ENCODE peak calls at places on chromosomes 1 and 21, in four cellular contexts. One of them, this sample, is unnamed.

GRCh38 chr1:243595527-243596206 is 254.4 kb downstream of the AKT3 start:
- DNase-seq in cardiac muscle cell: no peak
- DNase-seq in lower leg skin: no peak
- DNase-seq in astrocyte of the spinal cord: peak; percentile 68
- DNase-seq in this sample: no peak

GRCh38 chr21:18142639-18143038 is 102.0 kb upstream of the CHODL start:
- DNase-seq in astrocyte of the spinal cord: no peak
- DNase-seq in lower leg skin: no peak
- DNase-seq in cardiac muscle cell: no peak
- DNase-seq in this sample: no peak

GRCh38 chr1:23591460-23592208 is 32.3 kb upstream of the ID3 start:
- DNase-seq in lower leg skin: no peak
- DNase-seq in astrocyte of the spinal cord: no peak
- DNase-seq in cardiac muscle cell: no peak
- DNase-seq in this sample: no peak

GRCh38 chr1:208026880-208027438 is 116.0 kb upstream of the CD34 start:
- DNase-seq in astrocyte of the spinal cord: no peak
- DNase-seq in cardiac muscle cell: no peak
- DNase-seq in lower leg skin: no peak
- DNase-seq in this sample: no peak

GRCh38 chr21:16829532-16829931 is 683.3 kb upstream of the CXADR start:
- DNase-seq in lower leg skin: no peak
- DNase-seq in cardiac muscle cell: no peak
- DNase-seq in astrocyte of the spinal cord: no peak
- DNase-seq in this sample: no peak

GRCh38 chr1:65059930-65060538 is 88.0 kb upstream of the AK4 start:
- DNase-seq in cardiac muscle cell: peak; percentile 11
- DNase-seq in lower leg skin: no peak
- DNase-seq in astrocyte of the spinal cord: peak; percentile 57
- DNase-seq in this sample: no peak

GRCh38 chr1:241828576-241828975 is 19.4 kb upstream of the EXO1 start:
- DNase-seq in astrocyte of the spinal cord: no peak
- DNase-seq in lower leg skin: no peak
- DNase-seq in cardiac muscle cell: no peak
- DNase-seq in this sample: no peak

GRCh38 chr1:119915517-119915916 is 19.2 kb upstream of the ADAM30 start:
- DNase-seq in cardiac muscle cell: no peak
- DNase-seq in astrocyte of the spinal cord: no peak
- DNase-seq in lower leg skin: no peak
- DNase-seq in this sample: no peak

GRCh38 chr1:65044411-65044810 is 78.1 kb upstream of the JAK1 start:
- DNase-seq in astrocyte of the spinal cord: no peak
- DNase-seq in lower leg skin: no peak
- DNase-seq in cardiac muscle cell: no peak
- DNase-seq in this sample: no peak

GRCh38 chr21:30695956-30696355 is 22.6 kb downstream of the KRTAP21-3 start:
- DNase-seq in cardiac muscle cell: peak; percentile 15
- DNase-seq in astrocyte of the spinal cord: no peak
- DNase-seq in lower leg skin: no peak
- DNase-seq in this sample: no peak

GRCh38 chr1:30749691-30750583 is 7.6 kb downstream of the LAPTM5 start:
- DNase-seq in lower leg skin: no peak
- DNase-seq in cardiac muscle cell: no peak
- DNase-seq in astrocyte of the spinal cord: no peak
- DNase-seq in this sample: no peak

GRCh38 chr1:91846007-91846620 is 39.8 kb downstream of the TGFBR3 start:
- DNase-seq in astrocyte of the spinal cord: peak; percentile 41
- DNase-seq in cardiac muscle cell: peak; percentile 83
- DNase-seq in lower leg skin: no peak
- DNase-seq in this sample: no peak

GRCh38 chr1:201504179-201504631 is 2.7 kb downstream of the CSRP1 start:
- DNase-seq in astrocyte of the spinal cord: no peak
- DNase-seq in lower leg skin: no peak
- DNase-seq in cardiac muscle cell: no peak
- DNase-seq in this sample: no peak

GRCh38 chr1:181033128-181033798 is 520 bp upstream of the MR1 start:
- DNase-seq in lower leg skin: peak; percentile 88
- DNase-seq in astrocyte of the spinal cord: no peak
- DNase-seq in cardiac muscle cell: no peak
- DNase-seq in this sample: no peak

GRCh38 chr1:207336559-207337467 is 15.3 kb downstream of the CD55 start:
- DNase-seq in astrocyte of the spinal cord: peak; percentile 79
- DNase-seq in cardiac muscle cell: no peak
- DNase-seq in lower leg skin: no peak
- DNase-seq in this sample: no peak

GRCh38 chr1:30783244-30783915 is 25.8 kb upstream of the LAPTM5 start:
- DNase-seq in astrocyte of the spinal cord: no peak
- DNase-seq in lower leg skin: no peak
- DNase-seq in cardiac muscle cell: no peak
- DNase-seq in this sample: no peak

GRCh38 chr1:233393084-233393840 is 65.7 kb downstream of the MAP3K21 start:
- DNase-seq in astrocyte of the spinal cord: no peak
- DNase-seq in lower leg skin: no peak
- DNase-seq in cardiac muscle cell: no peak
- DNase-seq in this sample: no peak

GRCh38 chr1:91744973-91745648 is 140.8 kb downstream of the TGFBR3 start:
- DNase-seq in astrocyte of the spinal cord: no peak
- DNase-seq in lower leg skin: no peak
- DNase-seq in cardiac muscle cell: no peak
- DNase-seq in this sample: no peak

GRCh38 chr1:114111731-114112661 is 41.7 kb downstream of the SYT6 start:
- DNase-seq in cardiac muscle cell: no peak
- DNase-seq in lower leg skin: no peak
- DNase-seq in astrocyte of the spinal cord: no peak
- DNase-seq in this sample: no peak

GRCh38 chr1:162716123-162716522 is 74.4 kb upstream of the HSD17B7 start:
- DNase-seq in lower leg skin: no peak
- DNase-seq in cardiac muscle cell: no peak
- DNase-seq in astrocyte of the spinal cord: no peak
- DNase-seq in this sample: no peak

GRCh38 chr1:18069903-18070302 is 37.7 kb upstream of the IGSF21 start:
- DNase-seq in astrocyte of the spinal cord: no peak
- DNase-seq in cardiac muscle cell: no peak
- DNase-seq in lower leg skin: no peak
- DNase-seq in this sample: no peak

GRCh38 chr1:224589006-224589405 is 27.1 kb upstream of the CNIH3 start:
- DNase-seq in lower leg skin: no peak
- DNase-seq in astrocyte of the spinal cord: peak; percentile 54
- DNase-seq in cardiac muscle cell: no peak
- DNase-seq in this sample: no peak

GRCh38 chr1:33377013-33377412 is 53.9 kb downstream of the PHC2 start:
- DNase-seq in astrocyte of the spinal cord: no peak
- DNase-seq in lower leg skin: no peak
- DNase-seq in cardiac muscle cell: no peak
- DNase-seq in this sample: no peak

GRCh38 chr1:218967836-218968235 is 205.8 kb upstream of the LYPLAL1 start:
- DNase-seq in cardiac muscle cell: no peak
- DNase-seq in astrocyte of the spinal cord: peak; percentile 36
- DNase-seq in lower leg skin: no peak
- DNase-seq in this sample: no peak

GRCh38 chr1:4794020-4794780 is 139.8 kb downstream of the AJAP1 start:
- DNase-seq in astrocyte of the spinal cord: no peak
- DNase-seq in cardiac muscle cell: no peak
- DNase-seq in lower leg skin: peak; percentile 62
- DNase-seq in this sample: no peak

GRCh38 chr1:163528710-163529348 is 207.1 kb downstream of the NUF2 start:
- DNase-seq in astrocyte of the spinal cord: peak; percentile 40
- DNase-seq in cardiac muscle cell: peak; percentile 46
- DNase-seq in lower leg skin: no peak
- DNase-seq in this sample: peak; percentile 23

GRCh38 chr1:212450331-212450881 is 17.7 kb downstream of the NENF start:
- DNase-seq in lower leg skin: no peak
- DNase-seq in astrocyte of the spinal cord: no peak
- DNase-seq in cardiac muscle cell: no peak
- DNase-seq in this sample: no peak

GRCh38 chr1:232795497-232796068 is 9.6 kb upstream of the MAP10 start:
- DNase-seq in astrocyte of the spinal cord: no peak
- DNase-seq in cardiac muscle cell: peak; percentile 41
- DNase-seq in lower leg skin: no peak
- DNase-seq in this sample: no peak

GRCh38 chr1:42533101-42533863 is 70.2 kb downstream of the CCDC30 start:
- DNase-seq in cardiac muscle cell: no peak
- DNase-seq in astrocyte of the spinal cord: no peak
- DNase-seq in lower leg skin: no peak
- DNase-seq in this sample: no peak

GRCh38 chr1:184427722-184428121 is 40.9 kb downstream of the C1orf21 start:
- DNase-seq in astrocyte of the spinal cord: no peak
- DNase-seq in cardiac muscle cell: no peak
- DNase-seq in lower leg skin: no peak
- DNase-seq in this sample: no peak

GRCh38 chr21:28991861-28992525 is 684 bp downstream of the LTN1 start:
- DNase-seq in astrocyte of the spinal cord: no peak
- DNase-seq in lower leg skin: no peak
- DNase-seq in cardiac muscle cell: peak; percentile 2
- DNase-seq in this sample: no peak

GRCh38 chr1:97791251-97791650 is 129.6 kb downstream of the DPYD start:
- DNase-seq in cardiac muscle cell: no peak
- DNase-seq in lower leg skin: no peak
- DNase-seq in astrocyte of the spinal cord: no peak
- DNase-seq in this sample: no peak

GRCh38 chr1:116751149-116751548 is 3.1 kb upstream of the CD2 start:
- DNase-seq in lower leg skin: no peak
- DNase-seq in cardiac muscle cell: no peak
- DNase-seq in astrocyte of the spinal cord: no peak
- DNase-seq in this sample: no peak

GRCh38 chr1:244060691-244061090 is 9.6 kb downstream of the ZBTB18 start:
- DNase-seq in astrocyte of the spinal cord: no peak
- DNase-seq in cardiac muscle cell: no peak
- DNase-seq in lower leg skin: no peak
- DNase-seq in this sample: no peak

GRCh38 chr21:34091607-34092006 is 18.2 kb downstream of the MRPS6 start:
- DNase-seq in lower leg skin: no peak
- DNase-seq in astrocyte of the spinal cord: no peak
- DNase-seq in cardiac muscle cell: no peak
- DNase-seq in this sample: no peak

GRCh38 chr1:83996175-83996574 is 2.8 kb downstream of the TTLL7 start:
- DNase-seq in astrocyte of the spinal cord: no peak
- DNase-seq in cardiac muscle cell: no peak
- DNase-seq in lower leg skin: no peak
- DNase-seq in this sample: no peak

GRCh38 chr1:76640092-76640491 is 227.2 kb upstream of the ST6GALNAC5 start:
- DNase-seq in lower leg skin: no peak
- DNase-seq in cardiac muscle cell: no peak
- DNase-seq in astrocyte of the spinal cord: peak; percentile 31
- DNase-seq in this sample: no peak

GRCh38 chr1:30257742-30258380 is 465.5 kb downstream of the MATN1 start:
- DNase-seq in astrocyte of the spinal cord: no peak
- DNase-seq in lower leg skin: peak; percentile 68
- DNase-seq in cardiac muscle cell: no peak
- DNase-seq in this sample: no peak

GRCh38 chr1:182164273-182164672 is 102.8 kb upstream of the ZNF648 start:
- DNase-seq in cardiac muscle cell: no peak
- DNase-seq in lower leg skin: no peak
- DNase-seq in astrocyte of the spinal cord: no peak
- DNase-seq in this sample: no peak

GRCh38 chr1:165117482-165117881 is 239.0 kb downstream of the LMX1A start:
- DNase-seq in astrocyte of the spinal cord: no peak
- DNase-seq in lower leg skin: no peak
- DNase-seq in cardiac muscle cell: peak; percentile 34
- DNase-seq in this sample: peak; percentile 40

GRCh38 chr1:152392909-152393308 is 21.2 kb downstream of the CRNN start:
- DNase-seq in cardiac muscle cell: no peak
- DNase-seq in astrocyte of the spinal cord: no peak
- DNase-seq in lower leg skin: no peak
- DNase-seq in this sample: no peak

GRCh38 chr1:152394151-152394550 is 19.9 kb downstream of the CRNN start:
- DNase-seq in astrocyte of the spinal cord: no peak
- DNase-seq in lower leg skin: no peak
- DNase-seq in cardiac muscle cell: no peak
- DNase-seq in this sample: no peak

GRCh38 chr1:152398812-152399698 is 15.0 kb downstream of the CRNN start:
- DNase-seq in lower leg skin: no peak
- DNase-seq in cardiac muscle cell: no peak
- DNase-seq in astrocyte of the spinal cord: no peak
- DNase-seq in this sample: peak; percentile 38

GRCh38 chr1:152397474-152397873 is 16.6 kb downstream of the CRNN start:
- DNase-seq in lower leg skin: no peak
- DNase-seq in astrocyte of the spinal cord: no peak
- DNase-seq in cardiac muscle cell: no peak
- DNase-seq in this sample: no peak
- TF ChIP-seq CTCF in lower leg skin: no peak
- TF ChIP-seq CTCF in astrocyte of the spinal cord: no peak
- TF ChIP-seq CTCF in cardiac muscle cell: no peak
- TF ChIP-seq CTCF in this sample: peak; percentile 16

GRCh38 chr1:112957133-112957812 is 1.3 kb upstream of the SLC16A1 start:
- DNase-seq in astrocyte of the spinal cord: peak; percentile 94
- DNase-seq in lower leg skin: no peak
- DNase-seq in cardiac muscle cell: peak; percentile 62
- DNase-seq in this sample: no peak

GRCh38 chr1:112956503-112957132 is 622 bp upstream of the SLC16A1 start:
- DNase-seq in cardiac muscle cell: no peak
- DNase-seq in lower leg skin: peak; percentile 89
- DNase-seq in astrocyte of the spinal cord: no peak
- DNase-seq in this sample: no peak

GRCh38 chr1:112954059-112954458 is 1.9 kb downstream of the SLC16A1 start:
- DNase-seq in lower leg skin: no peak
- DNase-seq in astrocyte of the spinal cord: peak; percentile 9
- DNase-seq in cardiac muscle cell: no peak
- DNase-seq in this sample: no peak

GRCh38 chr1:112954945-112955677 is 885 bp downstream of the SLC16A1 start:
- DNase-seq in lower leg skin: peak; percentile 89
- DNase-seq in astrocyte of the spinal cord: peak; percentile 72
- DNase-seq in cardiac muscle cell: peak; percentile 87
- DNase-seq in this sample: peak; percentile 51

GRCh38 chr1:112955678-112956502 is at the start of gene SLC16A1:
- DNase-seq in cardiac muscle cell: peak; percentile 97
- DNase-seq in astrocyte of the spinal cord: peak; percentile 95
- DNase-seq in lower leg skin: peak; percentile 98
- DNase-seq in this sample: peak; percentile 93
- TF ChIP-seq CTCF in cardiac muscle cell: peak; percentile 37
- TF ChIP-seq CTCF in astrocyte of the spinal cord: peak; percentile 32
- TF ChIP-seq CTCF in lower leg skin: no peak
- TF ChIP-seq CTCF in this sample: no peak

GRCh38 chr1:15684468-15685283 is 556 bp downstream of the PLEKHM2 start:
- DNase-seq in astrocyte of the spinal cord: no peak
- DNase-seq in lower leg skin: peak; percentile 91
- DNase-seq in cardiac muscle cell: peak; percentile 72
- DNase-seq in this sample: peak; percentile 56
- TF ChIP-seq CTCF in astrocyte of the spinal cord: no peak
- TF ChIP-seq CTCF in lower leg skin: no peak
- TF ChIP-seq CTCF in cardiac muscle cell: no peak
- TF ChIP-seq CTCF in this sample: no peak

GRCh38 chr21:42123509-42123908 is 52.4 kb downstream of the UMODL1 start:
- DNase-seq in cardiac muscle cell: no peak
- DNase-seq in astrocyte of the spinal cord: no peak
- DNase-seq in lower leg skin: no peak
- DNase-seq in this sample: no peak

GRCh38 chr21:42124826-42125570 is 53.9 kb downstream of the UMODL1 start:
- DNase-seq in cardiac muscle cell: no peak
- DNase-seq in astrocyte of the spinal cord: no peak
- DNase-seq in lower leg skin: no peak
- DNase-seq in this sample: no peak

GRCh38 chr21:42124081-42124480 is 53.0 kb downstream of the UMODL1 start:
- DNase-seq in astrocyte of the spinal cord: no peak
- DNase-seq in cardiac muscle cell: no peak
- DNase-seq in lower leg skin: no peak
- DNase-seq in this sample: no peak

GRCh38 chr21:42127164-42128125 is 56.3 kb downstream of the UMODL1 start:
- DNase-seq in astrocyte of the spinal cord: no peak
- DNase-seq in cardiac muscle cell: no peak
- DNase-seq in lower leg skin: no peak
- DNase-seq in this sample: no peak

GRCh38 chr21:42125571-42126544 is 54.7 kb downstream of the UMODL1 start:
- DNase-seq in cardiac muscle cell: no peak
- DNase-seq in astrocyte of the spinal cord: no peak
- DNase-seq in lower leg skin: no peak
- DNase-seq in this sample: no peak
- TF ChIP-seq CTCF in cardiac muscle cell: peak; percentile 18
- TF ChIP-seq CTCF in astrocyte of the spinal cord: peak; percentile 9
- TF ChIP-seq CTCF in lower leg skin: no peak
- TF ChIP-seq CTCF in this sample: peak; percentile 13